ENCODE peak calls at places on chromosomes 2 and 18, in five cellular contexts. D is fibroblast of lung, X is H9, H is neural progenitor cell, Q is mammary epithelial cell. T is an unnamed sample.

GRCh38 chr18:77650799-77651385 is 401.2 kb downstream of the GALR1 start:
- DNase-seq in D (peak), X (peak), H (peak), Q (no peak), T (peak)

GRCh38 chr2:113208995-113209868 is 35.5 kb downstream of the PSD4 start:
- DNase-seq in D (peak), X (no peak), H (no peak), Q (no peak), T (peak)

GRCh38 chr2:120977582-120978358 is 242.1 kb downstream of the GLI2 start:
- DNase-seq in D (no peak), X (no peak), H (no peak), Q (no peak), T (peak)

GRCh38 chr2:126995652-126996377 is 97.1 kb downstream of the TEX51 start:
- DNase-seq in D (no peak), X (no peak), H (no peak), Q (no peak), T (no peak)

GRCh38 chr2:54757496-54757895 is 34.0 kb downstream of the EML6 start:
- DNase-seq in D (peak), X (peak), H (no peak), Q (no peak), T (no peak)

GRCh38 chr2:218010838-218011616 is 8.2 kb upstream of the TNS1 start:
- DNase-seq in D (no peak), X (peak), H (no peak), Q (no peak), T (peak)

GRCh38 chr2:160752475-160753330 is 259.1 kb upstream of the RBMS1 start:
- DNase-seq in D (peak), X (no peak), H (no peak), Q (peak), T (peak)

GRCh38 chr2:1515073-1515430 is 101.8 kb downstream of the TPO start:
- DNase-seq in D (no peak), X (no peak), H (no peak), Q (no peak), T (no peak)

GRCh38 chr2:62406573-62407043 is 99.4 kb downstream of the TMEM17 start:
- DNase-seq in D (no peak), X (no peak), H (no peak), Q (peak), T (no peak)

GRCh38 chr2:223692227-223692947 is 90.2 kb upstream of the SCG2 start:
- DNase-seq in D (peak), X (peak), H (peak), Q (peak), T (peak)

GRCh38 chr2:112204411-112204810 is 50.4 kb downstream of the ZC3H8 start:
- DNase-seq in D (peak), X (no peak), H (peak), Q (no peak), T (no peak)

GRCh38 chr2:146985753-146986152 is 859.1 kb upstream of the ACVR2A start:
- DNase-seq in D (no peak), X (no peak), H (no peak), Q (no peak), T (no peak)

GRCh38 chr2:127516031-127516430 is 10.3 kb downstream of the IWS1 start:
- DNase-seq in D (peak), X (no peak), H (no peak), Q (peak), T (no peak)

GRCh38 chr2:160406591-160407392 is 86.8 kb downstream of the RBMS1 start:
- DNase-seq in D (peak), X (no peak), H (peak), Q (peak), T (peak)

GRCh38 chr2:72929010-72929409 is 11.7 kb downstream of the EMX1 start:
- DNase-seq in D (no peak), X (no peak), H (no peak), Q (no peak), T (peak)

GRCh38 chr2:109513749-109514588 is 99.8 kb downstream of the SEPTIN10 start:
- DNase-seq in D (peak), X (no peak), H (no peak), Q (peak), T (peak)

GRCh38 chr2:19312949-19313348 is 45.5 kb downstream of the OSR1 start:
- DNase-seq in D (peak), X (no peak), H (peak), Q (peak), T (peak)

GRCh38 chr2:100211517-100211916 is 69.1 kb upstream of the AFF3 start:
- DNase-seq in D (no peak), X (no peak), H (no peak), Q (no peak), T (no peak)

GRCh38 chr2:201182650-201183372 is at the start of gene CASP10:
- DNase-seq in D (peak), X (peak), H (peak), Q (peak), T (no peak)

GRCh38 chr2:173347305-173348168 is 7.1 kb upstream of the CDCA7 start:
- DNase-seq in D (no peak), X (no peak), H (peak), Q (no peak), T (no peak)

GRCh38 chr2:241232736-241233575 is 44.5 kb downstream of the ANO7 start:
- DNase-seq in D (no peak), X (no peak), H (no peak), Q (no peak), T (peak)

GRCh38 chr2:188765522-188765921 is 208.7 kb upstream of the COL3A1 start:
- DNase-seq in D (peak), X (no peak), H (peak), Q (peak), T (peak)

GRCh38 chr2:657766-658165 is 19.4 kb downstream of the TMEM18 start:
- DNase-seq in D (no peak), X (peak), H (no peak), Q (no peak), T (peak)

GRCh38 chr2:20304411-20304810 is 46.2 kb downstream of the PUM2 start:
- DNase-seq in D (peak), X (no peak), H (no peak), Q (peak), T (peak)

GRCh38 chr2:15839461-15840124 is 100.8 kb upstream of the MYCN start:
- DNase-seq in D (no peak), X (no peak), H (no peak), Q (no peak), T (no peak)

GRCh38 chr2:68362069-68362468 is 3.0 kb upstream of the PLEK start:
- DNase-seq in D (peak), X (peak), H (peak), Q (peak), T (peak)

GRCh38 chr2:180910831-180911665 is 69.4 kb upstream of the UBE2E3 start:
- DNase-seq in D (peak), X (peak), H (peak), Q (peak), T (peak)

GRCh38 chr2:201698588-201699226 is at the start of gene MPP4:
- DNase-seq in D (peak), X (no peak), H (no peak), Q (peak), T (no peak)

GRCh38 chr2:64632855-64633819 is 20.6 kb downstream of the SERTAD2 start:
- DNase-seq in D (no peak), X (no peak), H (no peak), Q (no peak), T (no peak)

GRCh38 chr18:36066731-36067117 is 635 bp downstream of the RPRD1A start:
- DNase-seq in D (no peak), X (no peak), H (no peak), Q (no peak), T (peak)

GRCh38 chr2:156333951-156334495 is 1.5 kb upstream of the NR4A2 start:
- DNase-seq in D (peak), X (peak), H (peak), Q (no peak), T (peak)
- H2AFZ ChIP-seq in D (peak), X (no peak), H (peak), Q (peak), T (peak)

GRCh38 chr2:234723400-234723799 is 226.5 kb upstream of the ARL4C start:
- DNase-seq in D (no peak), X (no peak), H (no peak), Q (no peak), T (no peak)
- H2AFZ ChIP-seq in D (no peak), X (no peak), H (no peak), Q (no peak), T (no peak)

DNA sequence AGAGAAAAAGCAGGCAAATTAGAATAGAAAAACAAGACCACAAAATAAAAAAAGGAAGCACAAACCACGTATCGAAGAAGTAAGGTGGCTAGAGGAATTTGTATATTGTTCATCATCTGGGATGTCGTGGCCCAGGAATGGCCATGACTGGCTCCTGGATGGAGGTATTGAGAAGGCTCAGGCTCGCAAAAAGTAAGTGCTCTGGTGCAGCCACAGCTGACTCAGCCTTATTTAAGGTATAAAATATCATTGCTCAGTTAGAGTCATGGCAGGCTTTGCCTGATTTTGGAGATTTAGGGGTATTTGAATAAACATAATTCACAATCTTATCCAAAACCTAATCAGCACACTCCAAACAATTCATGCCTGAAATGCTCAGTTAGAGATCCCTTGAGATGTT is 78.4 kb upstream of the FANCL start:
- DNase-seq in D (no peak), X (no peak), H (no peak), Q (no peak), T (no peak)
- H2AFZ ChIP-seq in D (no peak), X (no peak), H (no peak), Q (no peak), T (no peak)

DNA sequence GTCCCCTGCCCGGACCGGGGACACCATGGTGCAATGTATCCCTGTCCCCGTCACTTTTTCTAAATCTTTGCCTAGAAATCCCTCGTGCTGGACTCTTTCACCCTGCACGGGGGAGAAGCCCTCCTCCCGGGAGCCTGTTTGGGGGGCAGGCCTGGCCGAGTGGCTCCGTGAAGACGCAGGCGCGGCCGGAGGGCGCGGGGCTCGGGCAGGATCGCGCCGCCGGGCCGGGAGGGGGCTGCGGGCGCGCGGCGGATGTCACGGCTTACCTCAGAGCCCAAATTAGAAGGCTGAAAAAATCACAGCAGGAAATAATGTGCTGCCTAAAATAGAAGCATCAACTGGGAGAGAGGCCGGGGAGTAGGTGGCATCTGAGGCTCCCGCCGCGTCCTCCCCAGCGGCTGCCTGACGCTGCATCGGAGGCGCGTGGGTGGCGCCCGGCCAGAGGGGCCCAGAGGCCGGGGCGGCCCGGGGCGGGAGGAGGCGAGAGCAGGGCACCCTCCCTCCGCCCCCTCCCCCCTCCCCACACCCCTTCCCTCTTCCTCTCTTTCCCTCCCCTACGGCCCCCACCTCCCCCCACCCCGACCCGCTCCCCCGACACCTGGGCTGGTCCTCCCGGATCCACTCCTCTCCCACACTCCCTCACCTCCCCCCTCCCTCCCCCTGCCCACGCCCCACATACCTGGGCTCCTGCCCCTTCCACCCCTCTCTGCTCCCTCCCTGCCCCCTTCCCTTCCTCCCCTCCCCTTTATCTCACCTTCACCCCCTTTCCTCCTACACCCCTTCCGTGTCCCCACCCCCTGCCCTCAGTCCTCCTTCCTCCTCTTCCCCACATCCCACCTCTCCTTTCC is 51.9 kb downstream of the SLC4A1AP start:
- DNase-seq in D (peak), X (no peak), H (peak), Q (no peak), T (peak)
- H2AFZ ChIP-seq in D (peak), X (no peak), H (peak), Q (peak), T (peak)

DNA sequence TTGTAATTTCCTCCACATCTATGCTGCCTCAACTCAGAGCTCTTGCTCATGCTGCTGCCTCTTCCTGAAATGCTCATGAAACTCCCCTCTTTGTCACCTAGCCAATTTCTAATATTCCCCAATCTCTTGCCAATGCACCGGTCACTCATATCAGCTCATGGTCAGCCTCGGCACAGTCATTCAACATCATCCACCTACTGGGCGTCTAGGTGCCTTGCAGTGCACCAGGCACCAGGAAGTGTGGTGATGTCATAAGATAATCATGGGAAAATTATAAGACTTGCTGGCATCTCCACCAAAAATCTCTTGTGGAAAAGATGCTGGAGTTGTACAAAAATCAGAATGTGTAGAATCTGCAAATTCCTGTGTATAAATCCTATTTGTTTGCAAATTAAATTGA is 52.6 kb upstream of the RAB27B start:
- DNase-seq in D (peak), X (no peak), H (no peak), Q (peak), T (peak)
- H2AFZ ChIP-seq in D (no peak), X (no peak), H (no peak), Q (peak), T (no peak)

GRCh38 chr2:158061763-158062162 is 39.9 kb upstream of the UPP2 start:
- DNase-seq in D (no peak), X (no peak), H (no peak), Q (no peak), T (no peak)

GRCh38 chr2:158066046-158066713 is 35.5 kb upstream of the UPP2 start:
- DNase-seq in D (no peak), X (no peak), H (no peak), Q (no peak), T (no peak)

GRCh38 chr2:158056875-158057274 is 44.8 kb upstream of the UPP2 start:
- DNase-seq in D (no peak), X (no peak), H (no peak), Q (no peak), T (no peak)

GRCh38 chr2:158060862-158061435 is 40.7 kb upstream of the UPP2 start:
- DNase-seq in D (peak), X (no peak), H (no peak), Q (no peak), T (peak)

DNA sequence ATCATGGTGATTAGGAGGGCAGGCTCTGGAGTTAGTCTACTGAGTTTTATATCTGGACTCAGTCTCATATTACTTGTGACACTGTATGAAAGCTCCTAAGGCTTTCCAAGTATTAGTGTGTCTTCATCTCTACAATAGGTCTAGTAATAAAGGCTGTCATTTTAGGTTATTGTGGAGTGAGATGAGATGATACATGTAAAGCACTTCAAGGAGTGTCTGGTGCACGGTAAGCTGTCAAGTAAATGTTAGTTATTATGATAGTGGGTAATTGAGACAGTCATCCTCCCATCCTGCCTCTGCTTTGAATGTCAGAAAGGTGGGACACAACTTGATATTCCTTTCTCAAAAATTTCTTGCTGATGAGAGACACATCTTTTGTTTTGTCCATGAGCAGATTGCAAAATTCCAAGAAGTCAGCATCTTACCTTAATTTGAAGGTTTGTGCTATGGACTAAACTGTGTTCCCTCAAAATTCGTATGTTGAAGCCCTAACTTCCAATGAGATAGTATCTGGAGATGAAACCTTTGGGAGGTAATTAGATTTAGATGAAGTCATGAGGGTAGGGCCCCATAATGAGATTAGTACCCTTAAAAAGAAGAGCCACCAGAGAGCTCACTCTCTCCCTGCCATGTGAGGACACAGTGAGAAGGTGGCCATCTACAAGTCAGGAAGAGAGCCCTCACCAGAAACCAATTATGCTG is 41.4 kb upstream of the UPP2 start:
- DNase-seq in D (no peak), X (no peak), H (no peak), Q (no peak), T (no peak)
- H2AFZ ChIP-seq in D (no peak), X (no peak), H (no peak), Q (no peak), T (no peak)

DNA sequence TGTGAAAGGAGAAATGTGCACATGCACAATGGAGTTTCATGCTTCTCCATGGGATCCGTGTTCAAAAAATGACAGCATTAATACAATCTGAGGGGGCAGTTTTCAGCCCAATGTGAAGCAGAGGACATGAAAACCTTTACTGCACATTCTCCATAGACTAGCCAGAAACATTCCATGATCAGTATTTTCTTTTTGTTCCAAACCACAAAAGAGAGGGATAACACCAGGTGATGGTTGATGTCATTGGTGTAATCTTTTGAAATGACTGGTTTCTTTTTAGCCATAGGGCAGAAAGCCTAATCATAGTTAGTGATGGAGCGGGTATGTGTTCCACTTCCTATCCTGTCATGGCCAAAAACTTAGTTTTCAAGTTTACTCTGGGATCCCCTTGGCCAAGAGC is 1.8 kb upstream of the KYNU start:
- DNase-seq in D (peak), X (no peak), H (no peak), Q (peak), T (no peak)
- H2AFZ ChIP-seq in D (no peak), X (no peak), H (no peak), Q (no peak), T (no peak)